ENCODE peak calls at places on chromosomes 2 and 18, in seven cellular contexts. V is mesendoderm, H is IMR-90, I is H1, J is trophoblast cell, T is H9, A is mesenchymal stem cell. X is an unnamed sample.

GRCh38 chr2:70241338-70241737 is 7.1 kb downstream of the TIA1 start:
- DNase-seq in I (no peak), V (no peak), J (no peak), H (peak), A (no peak), T (no peak), X (no peak)

GRCh38 chr2:25742501-25742900 is 69.1 kb upstream of the DTNB start:
- DNase-seq in V (peak), H (no peak), I (no peak), A (no peak), T (no peak), J (no peak), X (no peak)

GRCh38 chr2:120465012-120465700 is 119.2 kb downstream of the INHBB start:
- DNase-seq in A (no peak), T (no peak), H (no peak), I (no peak), V (no peak), J (no peak), X (no peak)

GRCh38 chr2:191803007-191803406 is 43.9 kb downstream of the CAVIN2 start:
- DNase-seq in H (no peak), T (no peak), I (no peak), J (no peak), V (no peak), A (no peak), X (no peak)

GRCh38 chr2:42659601-42660000 is 91.2 kb downstream of the MTA3 start:
- DNase-seq in H (no peak), V (peak), A (no peak), J (no peak), I (no peak), T (no peak), X (no peak)

GRCh38 chr18:22168360-22168921 is 948 bp upstream of the GATA6 start:
- DNase-seq in J (peak), A (peak), H (no peak), V (peak), I (peak), T (peak), X (no peak)

GRCh38 chr2:62931536-62931935 is 119.1 kb upstream of the OTX1 start:
- DNase-seq in V (no peak), J (no peak), I (no peak), T (no peak), H (peak), A (no peak), X (no peak)

GRCh38 chr18:26383454-26384270 is 157.4 kb downstream of the TAF4B start:
- DNase-seq in V (peak), J (peak), I (no peak), A (peak), H (peak), T (no peak), X (peak)

GRCh38 chr2:157004789-157005188 is 252.7 kb upstream of the GALNT5 start:
- DNase-seq in J (no peak), T (no peak), H (no peak), I (no peak), V (no peak), A (no peak), X (no peak)

GRCh38 chr2:237134831-237135230 is 49.1 kb downstream of the COPS8 start:
- DNase-seq in J (no peak), A (no peak), H (no peak), V (no peak), T (no peak), I (no peak), X (no peak)

GRCh38 chr2:207008105-207008990 is 69.0 kb downstream of the CPO start:
- DNase-seq in I (no peak), H (peak), T (peak), J (peak), V (peak), A (peak), X (peak)

GRCh38 chr2:30514134-30514860 is 67.3 kb downstream of the LCLAT1 start:
- DNase-seq in A (peak), V (peak), H (peak), T (no peak), I (no peak), J (no peak), X (no peak)

GRCh38 chr2:158391876-158392275 is 64.7 kb downstream of the CCDC148 start:
- DNase-seq in V (no peak), T (no peak), J (no peak), A (no peak), H (peak), I (no peak), X (no peak)

GRCh38 chr18:79528846-79529245 is 133.1 kb downstream of the NFATC1 start:
- DNase-seq in T (peak), I (peak), A (peak), V (peak), H (peak), J (peak), X (peak)

GRCh38 chr2:9764153-9764778 is 79.0 kb upstream of the TAF1B start:
- DNase-seq in A (no peak), H (no peak), J (no peak), T (no peak), I (no peak), V (no peak), X (no peak)

GRCh38 chr2:144890828-144891227 is 370.9 kb upstream of the ZEB2 start:
- DNase-seq in J (no peak), T (no peak), I (no peak), A (peak), H (peak), V (peak), X (no peak)

GRCh38 chr2:55365303-55365702 is 54.4 kb downstream of the CCDC88A start:
- DNase-seq in J (peak), V (no peak), I (no peak), A (no peak), H (peak), T (no peak), X (no peak)

GRCh38 chr18:50038448-50038847 is 156.5 kb downstream of the MYO5B start:
- DNase-seq in V (no peak), T (no peak), I (no peak), J (no peak), A (peak), H (no peak), X (no peak)

GRCh38 chr18:80068571-80069272 is 34.5 kb downstream of the RBFA start:
- DNase-seq in J (no peak), I (peak), V (no peak), T (no peak), A (no peak), H (no peak), X (no peak)

GRCh38 chr2:98468621-98469236 is 24.1 kb downstream of the INPP4A start:
- DNase-seq in V (no peak), T (no peak), A (no peak), J (no peak), I (no peak), H (peak), X (no peak)

GRCh38 chr2:166148811-166149400 is 21.1 kb upstream of the SCN1A start:
- DNase-seq in H (no peak), A (no peak), T (no peak), I (no peak), J (no peak), V (peak), X (no peak)

GRCh38 chr18:3230401-3231334 is 10.9 kb upstream of the MYOM1 start:
- DNase-seq in H (peak), V (peak), A (peak), I (no peak), J (no peak), T (peak), X (no peak)

GRCh38 chr2:166091439-166091838 is 36.4 kb downstream of the SCN1A start:
- DNase-seq in J (no peak), T (no peak), A (no peak), I (no peak), V (peak), H (peak), X (no peak)

GRCh38 chr2:58101500-58101899 is 54.9 kb downstream of the VRK2 start:
- DNase-seq in V (no peak), A (peak), I (no peak), T (no peak), H (peak), J (peak), X (no peak)

GRCh38 chr2:235301202-235302076 is 192.4 kb upstream of the AGAP1 start:
- DNase-seq in T (no peak), J (no peak), I (no peak), H (no peak), V (no peak), A (no peak), X (no peak)

GRCh38 chr2:685421-685820 is 8.2 kb upstream of the TMEM18 start:
- DNase-seq in A (no peak), J (no peak), T (no peak), H (no peak), I (no peak), V (no peak), X (no peak)

GRCh38 chr2:15579641-15580040 is 12.0 kb upstream of the DDX1 start:
- DNase-seq in I (no peak), J (peak), V (peak), A (peak), H (peak), T (peak), X (no peak)

DNA sequence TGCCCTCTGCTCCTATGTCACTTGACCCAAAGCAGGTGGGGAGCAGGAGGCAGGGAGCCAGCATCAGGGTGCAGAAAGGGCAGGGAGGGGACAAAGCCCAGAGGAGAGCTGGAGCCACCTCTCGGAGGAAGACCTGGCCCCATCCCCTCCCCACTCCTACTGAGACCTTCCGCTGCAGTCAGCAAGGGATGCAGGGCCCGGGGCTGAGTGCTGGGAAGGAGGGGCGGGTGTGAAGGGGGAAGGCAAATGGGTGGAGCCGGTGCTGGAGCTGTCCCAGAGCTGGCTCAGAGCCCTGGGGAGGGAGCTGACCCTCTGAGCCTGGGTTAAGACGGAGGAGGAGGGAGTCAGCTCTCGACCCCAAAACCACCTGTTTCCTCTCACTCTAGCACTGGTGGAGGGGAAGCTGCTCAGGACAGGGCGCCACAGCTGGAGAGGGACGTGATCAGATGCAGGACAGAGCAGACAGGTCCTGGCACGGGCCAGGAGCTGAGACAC is 33.8 kb downstream of the HS1BP3 start:
- DNase-seq in A (peak), T (peak), I (peak), J (no peak), V (peak), H (no peak), X (no peak)
- H2BK120ac ChIP-seq in A (peak), T (no peak), I (no peak), J (no peak), V (no peak), H (peak), X (no peak)

GRCh38 chr2:173056705-173057368 is 18.8 kb upstream of the MAP3K20 start:
- DNase-seq in I (no peak), T (no peak), H (no peak), J (no peak), V (no peak), A (no peak), X (no peak)
- H3K18ac ChIP-seq in I (no peak), T (no peak), H (no peak), J (no peak), V (no peak), A (no peak), X (no peak)

GRCh38 chr2:107808986-107809385 is 17.7 kb upstream of the RGPD4 start:
- DNase-seq in A (no peak), J (peak), T (no peak), H (no peak), V (no peak), I (no peak), X (no peak)
- H3K27ac ChIP-seq in A (no peak), J (no peak), T (no peak), H (no peak), V (no peak), I (no peak), X (no peak)

GRCh38 chr2:128986867-128987268 is 668.2 kb upstream of the HS6ST1 start:
- DNase-seq in H (no peak), J (no peak), I (no peak), A (no peak), T (no peak), V (no peak), X (no peak)

GRCh38 chr2:128984066-128984465 is 665.4 kb upstream of the HS6ST1 start:
- DNase-seq in J (no peak), V (no peak), I (no peak), T (no peak), A (no peak), H (no peak), X (no peak)

GRCh38 chr2:128986026-128986720 is 667.5 kb upstream of the HS6ST1 start:
- DNase-seq in J (no peak), T (no peak), I (no peak), V (peak), A (no peak), H (no peak), X (no peak)

GRCh38 chr2:128982670-128983069 is 664.0 kb upstream of the HS6ST1 start:
- DNase-seq in H (no peak), J (no peak), V (peak), A (no peak), T (no peak), I (no peak), X (no peak)

DNA sequence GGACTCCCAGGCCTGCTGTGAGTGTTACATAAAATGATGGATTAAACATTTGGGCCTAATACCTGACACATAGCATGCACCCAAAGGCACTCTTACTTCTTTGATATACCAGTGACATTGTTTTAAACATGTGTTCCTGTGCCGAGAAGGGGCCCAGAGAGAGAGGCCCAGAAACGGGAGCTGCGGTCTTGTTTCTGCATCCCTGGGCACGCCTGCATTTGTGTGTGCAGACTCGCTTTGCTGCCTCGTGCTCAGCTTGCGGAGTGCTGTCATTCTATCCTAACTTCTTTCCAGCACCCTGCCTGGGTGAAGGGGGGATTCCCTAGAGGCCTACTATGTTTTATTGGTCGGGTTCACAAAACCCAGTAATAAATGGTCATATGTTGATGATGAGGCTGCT is 666.2 kb upstream of the HS6ST1 start:
- DNase-seq in H (no peak), V (no peak), I (no peak), A (no peak), J (no peak), T (no peak), X (no peak)
- H2BK120ac ChIP-seq in H (no peak), V (no peak), I (no peak), A (no peak), J (no peak), T (no peak), X (no peak)

X was measured in neuronal stem cell.